ENCODE peak calls at places on chromosomes 1 and 21, in four cellular contexts. U is GM12891, V is endothelial cell, O is EL. Z is an unnamed sample.
A peak's percentile ranks its signal among the peaks of the same experiment; 100 is the strongest.

GRCh38 chr1:201461193-201461657 is 7.8 kb downstream of the PHLDA3 start:
- DNase-seq in U (no peak), V (no peak), O (peak; percentile 97), Z (peak; percentile 85)

GRCh38 chr1:173328961-173329360 is 121.8 kb upstream of the TNFSF4 start:
- DNase-seq in U (no peak), V (no peak), O (no peak), Z (no peak)

GRCh38 chr21:37276377-37276776 is 9.2 kb upstream of the VPS26C start:
- DNase-seq in U (no peak), V (no peak), O (no peak), Z (no peak)

GRCh38 chr1:3155056-3155805 is 86.2 kb downstream of the PRDM16 start:
- DNase-seq in U (no peak), V (peak; percentile 54), O (no peak), Z (no peak)

GRCh38 chr1:36673207-36673606 is 190.5 kb upstream of the CSF3R start:
- DNase-seq in U (no peak), V (no peak), O (no peak), Z (no peak)

GRCh38 chr1:24872446-24872845 is 57.6 kb downstream of the RUNX3 start:
- DNase-seq in U (no peak), V (no peak), O (no peak), Z (no peak)

GRCh38 chr1:184940694-184941093 is 33.6 kb downstream of the NIBAN1 start:
- DNase-seq in U (no peak), V (no peak), O (no peak), Z (no peak)

GRCh38 chr1:82185084-82185483 is 384.4 kb downstream of the ADGRL2 start:
- DNase-seq in U (no peak), V (no peak), O (no peak), Z (no peak)

GRCh38 chr1:18091660-18092446 is 15.7 kb upstream of the IGSF21 start:
- DNase-seq in U (no peak), V (no peak), O (peak; percentile 75), Z (no peak)

GRCh38 chr1:27130798-27131197 is 24.1 kb downstream of the SLC9A1 start:
- DNase-seq in U (no peak), V (no peak), O (no peak), Z (no peak)

GRCh38 chr1:201248721-201249559 is 34.4 kb upstream of the PKP1 start:
- DNase-seq in U (no peak), V (no peak), O (no peak), Z (no peak)

GRCh38 chr1:187551061-187551460 is 722.3 kb downstream of the PLA2G4A start:
- DNase-seq in U (no peak), V (no peak), O (no peak), Z (peak; percentile 5)

GRCh38 chr1:7558921-7559869 is 211.9 kb upstream of the VAMP3 start:
- DNase-seq in U (no peak), V (no peak), O (no peak), Z (no peak)

GRCh38 chr1:232110281-232111090 is 483.9 kb downstream of the DISC1 start:
- DNase-seq in U (no peak), V (no peak), O (peak; percentile 95), Z (no peak)

GRCh38 chr1:156439771-156440183 is 60.8 kb downstream of the MEF2D start:
- DNase-seq in U (no peak), V (no peak), O (no peak), Z (no peak)

GRCh38 chr1:4734219-4734618 is 79.8 kb downstream of the AJAP1 start:
- DNase-seq in U (no peak), V (no peak), O (no peak), Z (no peak)

GRCh38 chr21:37986000-37986399 is 69.7 kb upstream of the KCNJ6 start:
- DNase-seq in U (no peak), V (no peak), O (no peak), Z (no peak)

GRCh38 chr1:112676543-112676942 is 2.1 kb downstream of the MOV10 start:
- DNase-seq in U (no peak), V (no peak), O (no peak), Z (no peak)

GRCh38 chr1:53619811-53620619 is 118.9 kb downstream of the GLIS1 start:
- DNase-seq in U (no peak), V (no peak), O (peak; percentile 8), Z (no peak)

GRCh38 chr1:41503507-41504125 is 19.1 kb upstream of the EDN2 start:
- DNase-seq in U (no peak), V (no peak), O (no peak), Z (no peak)

GRCh38 chr1:24175033-24175755 is 11.9 kb downstream of the IFNLR1 start:
- DNase-seq in U (no peak), V (no peak), O (no peak), Z (no peak)

GRCh38 chr1:101323530-101323929 is 86.7 kb downstream of the S1PR1 start:
- DNase-seq in U (no peak), V (no peak), O (no peak), Z (no peak)

GRCh38 chr1:7646981-7647901 is 123.9 kb upstream of the VAMP3 start:
- DNase-seq in U (peak; percentile 96), V (peak; percentile 88), O (peak; percentile 48), Z (peak; percentile 78)

GRCh38 chr1:231923461-231924132 is 297.0 kb downstream of the DISC1 start:
- DNase-seq in U (no peak), V (no peak), O (peak; percentile 36), Z (no peak)

GRCh38 chr1:163072658-163073057 is 3.5 kb downstream of the RGS4 start:
- DNase-seq in U (no peak), V (no peak), O (peak; percentile 50), Z (no peak)

GRCh38 chr1:208559597-208559996 is 315.4 kb upstream of the PLXNA2 start:
- DNase-seq in U (no peak), V (no peak), O (peak; percentile 15), Z (no peak)

GRCh38 chr1:21511579-21512522 is 2.6 kb downstream of the ALPL start:
- DNase-seq in U (no peak), V (no peak), O (peak; percentile 90), Z (no peak)

GRCh38 chr21:33640697-33641338 is 723 bp downstream of the CRYZL1 start:
- DNase-seq in U (no peak), V (no peak), O (peak; percentile 36), Z (no peak)

GRCh38 chr1:165143437-165144065 is 213.0 kb downstream of the LMX1A start:
- DNase-seq in U (no peak), V (peak; percentile 12), O (peak; percentile 10), Z (peak; percentile 51)

GRCh38 chr1:28921286-28921869 is 7.0 kb downstream of the EPB41 start:
- DNase-seq in U (no peak), V (no peak), O (no peak), Z (no peak)

GRCh38 chr21:37292041-37292440 is 24.9 kb upstream of the VPS26C start:
- DNase-seq in U (no peak), V (no peak), O (no peak), Z (no peak)

GRCh38 chr1:202274611-202275010 is 67.1 kb downstream of the UBE2T start:
- DNase-seq in U (peak; percentile 30), V (peak; percentile 24), O (peak; percentile 31), Z (peak; percentile 42)

GRCh38 chr1:28602536-28603439 is 10.7 kb downstream of the RAB42 start:
- DNase-seq in U (no peak), V (peak; percentile 67), O (peak; percentile 85), Z (peak; percentile 55)

GRCh38 chr21:41975391-41976272 is 21.8 kb upstream of the C2CD2 start:
- DNase-seq in U (no peak), V (no peak), O (no peak), Z (no peak)

Z was measured in Caco-2.